ENCODE peak calls at places on chromosome 3, in five cellular contexts. E, C, I, R and B are unnamed samples.

GRCh38 chr3:194560047-194560446 is 73.2 kb downstream of the TMEM44 start:
- DNase-seq in I (no peak), C (no peak), R (no peak), E (no peak), B (no peak)

GRCh38 chr3:178485756-178486155 is 50.5 kb upstream of the KCNMB2 start:
- DNase-seq in I (no peak), E (no peak), R (no peak), C (no peak), B (no peak)

GRCh38 chr3:64445318-64446300 is 220.3 kb upstream of the PRICKLE2 start:
- DNase-seq in R (no peak), I (no peak), C (no peak), E (peak; percentile 39), B (no peak)

GRCh38 chr3:73100734-73101550 is 39.5 kb downstream of the EBLN2 start:
- DNase-seq in C (peak; percentile 56), R (peak; percentile 89), E (peak; percentile 94), I (peak; percentile 65), B (peak; percentile 59)

GRCh38 chr3:32018723-32019564 is 37.4 kb downstream of the ZNF860 start:
- DNase-seq in R (no peak), E (no peak), C (peak; percentile 36), I (no peak), B (no peak)

GRCh38 chr3:150725548-150725947 is 21.8 kb upstream of the ERICH6 start:
- DNase-seq in C (no peak), E (no peak), I (no peak), R (no peak), B (no peak)

GRCh38 chr3:51777985-51778384 is 1.1 kb downstream of the IQCF6 start:
- DNase-seq in E (peak; percentile 72), I (peak; percentile 30), R (no peak), C (no peak), B (no peak)

GRCh38 chr3:30984855-30985793 is 90.7 kb upstream of the GADL1 start:
- DNase-seq in C (no peak), R (no peak), I (no peak), E (no peak), B (no peak)

GRCh38 chr3:178063475-178063874 is 472.8 kb upstream of the KCNMB2 start:
- DNase-seq in R (no peak), E (no peak), I (no peak), C (no peak), B (no peak)

GRCh38 chr3:128274837-128275236 is 121.6 kb downstream of the EEFSEC start:
- DNase-seq in C (no peak), E (no peak), I (no peak), R (no peak), B (no peak)

GRCh38 chr3:118740722-118741290 is 293.8 kb downstream of the IGSF11 start:
- DNase-seq in R (no peak), E (no peak), I (no peak), C (no peak), B (no peak)

GRCh38 chr3:175150812-175151411 is 291.8 kb downstream of the NAALADL2 start:
- DNase-seq in E (no peak), I (no peak), C (no peak), R (no peak), B (no peak)

GRCh38 chr3:42277676-42278075 is 11.7 kb upstream of the CCK start:
- DNase-seq in C (no peak), E (no peak), R (no peak), I (no peak), B (no peak)

GRCh38 chr3:72487078-72487765 is 361.0 kb downstream of the SHQ1 start:
- DNase-seq in E (peak; percentile 90), C (no peak), I (peak; percentile 77), R (no peak), B (no peak)

GRCh38 chr3:193872265-193872753 is 263.6 kb upstream of the HES1 start:
- DNase-seq in R (no peak), I (peak; percentile 32), E (no peak), C (no peak), B (no peak)

GRCh38 chr3:16302082-16302631 is 37.1 kb downstream of the OXNAD1 start:
- DNase-seq in E (no peak), R (no peak), I (no peak), C (no peak), B (no peak)

GRCh38 chr3:58581328-58582091 is 4.3 kb upstream of the FAM107A start:
- DNase-seq in E (no peak), I (no peak), R (no peak), C (no peak), B (no peak)

GRCh38 chr3:55333923-55334322 is 153.2 kb downstream of the WNT5A start:
- DNase-seq in E (no peak), C (no peak), I (no peak), R (no peak), B (no peak)

GRCh38 chr3:72347819-72348319 is 500.4 kb downstream of the SHQ1 start:
- DNase-seq in C (peak; percentile 56), E (peak; percentile 66), R (peak; percentile 39), I (peak; percentile 72), B (peak; percentile 12)

GRCh38 chr3:45486136-45486535 is 97.8 kb downstream of the LARS2 start:
- DNase-seq in I (no peak), C (no peak), R (no peak), E (no peak), B (no peak)

GRCh38 chr3:12990781-12991480 is 82.3 kb downstream of the IQSEC1 start:
- DNase-seq in E (no peak), C (no peak), R (no peak), I (no peak), B (no peak)

DNA sequence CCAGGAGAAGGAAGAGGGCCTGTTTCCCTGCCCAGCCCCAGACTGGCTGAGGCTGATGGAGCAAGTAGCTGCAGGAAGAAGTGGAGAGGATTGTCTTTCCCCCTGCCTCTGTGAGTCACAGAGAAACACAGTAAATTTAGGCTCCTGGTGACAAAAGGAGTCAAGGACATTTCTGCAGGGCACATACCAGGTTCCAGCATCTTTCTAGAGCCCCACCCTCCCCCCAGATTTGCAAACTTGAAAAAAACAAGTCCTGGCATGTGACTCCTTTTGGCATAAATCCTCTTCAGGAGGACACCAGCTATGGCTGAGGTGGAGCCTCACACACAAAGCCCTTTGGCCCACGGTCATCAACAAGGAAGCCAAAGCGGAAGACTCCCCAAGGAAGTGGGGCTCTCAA is 17.7 kb downstream of the PLD1 start:
- DNase-seq in E (peak; percentile 71), C (no peak), R (no peak), I (no peak), B (no peak)
- H3K27ac ChIP-seq in E (peak overlapping the region; percentile 21), C (no peak overlapping the region), R (no peak overlapping the region), I (no peak overlapping the region), B (no peak overlapping the region)

GRCh38 chr3:88058322-88058592 is 548 bp downstream of the CGGBP1 start:
- DNase-seq in E (no peak), C (no peak), R (no peak), I (no peak), B (no peak)
- H3K4me3 ChIP-seq in E (peak overlapping the region; percentile 76), C (peak overlapping the region; percentile 90), R (peak overlapping the region; percentile 65), I (peak overlapping the region; percentile 96), B (peak overlapping the region; percentile 75)

GRCh38 chr3:171286580-171287249 is 173.5 kb downstream of the TNIK start:
- DNase-seq in I (no peak), C (no peak), E (no peak), R (no peak), B (no peak)

GRCh38 chr3:171282041-171282440 is 178.2 kb downstream of the TNIK start:
- DNase-seq in R (no peak), I (no peak), C (no peak), E (peak; percentile 60), B (no peak)

GRCh38 chr3:171285287-171285686 is 174.9 kb downstream of the TNIK start:
- DNase-seq in R (no peak), E (no peak), C (no peak), I (no peak), B (no peak)

GRCh38 chr3:171283248-171284222 is 176.7 kb downstream of the TNIK start:
- DNase-seq in R (no peak), I (no peak), E (no peak), C (no peak), B (no peak)

DNA sequence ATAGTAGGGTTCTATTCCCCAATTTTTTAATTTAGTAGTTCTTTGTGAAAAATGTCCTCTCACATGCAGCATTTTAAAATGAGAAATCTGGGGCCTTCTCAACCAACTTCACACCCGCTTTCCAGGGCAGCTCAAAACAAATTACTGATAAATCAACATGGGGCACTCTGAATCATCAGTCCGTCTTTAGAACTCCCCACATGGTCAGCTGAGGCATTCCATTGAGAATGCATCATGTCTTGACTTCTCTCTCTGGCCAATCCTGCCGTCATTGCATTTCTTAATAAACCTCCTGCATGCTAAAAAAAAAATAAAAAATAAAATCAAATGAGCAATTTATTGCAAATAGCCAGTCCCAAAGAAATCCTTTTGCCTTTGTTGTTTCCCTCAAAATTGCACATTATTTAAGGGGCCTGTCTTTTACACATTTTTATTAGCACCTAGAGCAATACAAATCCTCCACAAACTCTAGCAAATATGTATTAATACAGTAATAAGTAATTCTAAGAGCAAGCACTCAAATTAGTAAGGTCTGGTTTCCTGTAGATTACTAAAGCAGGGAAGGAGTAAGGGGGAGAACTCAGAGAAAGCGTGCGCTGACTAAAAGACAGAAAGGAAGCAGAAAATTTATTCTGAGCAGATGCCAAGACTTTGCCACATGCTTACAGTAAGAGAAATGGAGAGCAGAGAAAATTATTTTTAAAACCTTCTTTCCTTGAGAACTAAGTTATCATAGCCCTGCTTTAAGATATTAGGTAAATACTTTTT is 175.7 kb downstream of the TNIK start:
- DNase-seq in R (peak; percentile 17), C (no peak), E (peak; percentile 37), I (no peak), B (no peak)
- H3K27ac ChIP-seq in R (peak overlapping the region; percentile 19), C (no peak overlapping the region), E (no peak overlapping the region), I (peak overlapping the region; percentile 90), B (no peak overlapping the region)

GRCh38 chr3:141401095-141401494 is 32.8 kb downstream of the ZBTB38 start:
- DNase-seq in R (no peak), C (no peak), I (no peak), E (no peak), B (no peak)

GRCh38 chr3:141403576-141403975 is 35.3 kb downstream of the ZBTB38 start:
- DNase-seq in E (no peak), R (no peak), I (no peak), C (no peak), B (no peak)

GRCh38 chr3:141399979-141400971 is 32.0 kb downstream of the ZBTB38 start:
- DNase-seq in E (no peak), R (no peak), I (no peak), C (no peak), B (no peak)

GRCh38 chr3:141402476-141403171 is 34.3 kb downstream of the ZBTB38 start:
- DNase-seq in I (peak; percentile 80), C (peak; percentile 60), E (peak; percentile 82), R (peak; percentile 54), B (peak; percentile 35)

DNA sequence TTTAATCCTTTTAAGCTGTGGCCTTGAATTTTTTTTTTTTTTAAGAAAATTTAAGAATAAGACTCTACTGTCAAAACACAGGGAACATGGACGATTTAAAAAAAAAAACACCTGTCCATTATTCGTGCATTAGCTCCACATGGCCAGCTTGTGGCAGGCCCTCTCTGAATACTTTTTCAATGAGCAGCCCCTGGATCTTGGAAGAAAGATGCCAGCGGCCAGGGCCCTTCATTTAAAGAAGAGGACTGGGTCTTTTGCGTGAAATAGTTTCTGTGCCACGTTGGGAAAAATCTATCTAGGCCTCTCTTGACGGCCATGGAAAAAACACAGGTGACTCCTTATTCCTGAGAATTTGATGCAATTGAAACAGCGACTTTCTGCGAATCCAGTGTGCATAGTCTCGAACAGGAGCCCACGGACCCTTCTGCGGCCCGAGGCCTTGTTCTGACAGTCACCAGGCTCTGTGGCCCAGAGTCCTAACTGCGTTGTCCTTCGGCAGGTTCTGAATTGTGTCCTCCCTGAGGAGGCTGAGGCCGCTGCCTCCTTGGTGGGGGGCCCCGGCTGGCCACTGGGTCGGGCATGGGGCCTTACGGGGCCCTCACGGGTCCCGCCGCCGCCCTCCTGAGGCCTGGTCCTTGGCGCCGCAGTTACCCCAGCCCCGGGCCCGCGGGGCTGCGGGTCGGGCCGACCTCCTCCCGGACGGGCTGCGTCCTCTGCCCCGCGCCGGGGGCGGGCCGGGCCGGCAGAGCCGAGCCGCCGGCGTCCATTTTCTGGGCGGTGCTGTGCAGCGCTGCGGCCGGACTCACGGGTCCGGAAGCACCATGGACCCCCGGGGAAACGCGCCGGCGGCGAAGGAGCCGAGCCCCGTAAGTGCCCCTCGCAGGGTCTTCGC is 33.5 kb downstream of the ZBTB38 start:
- DNase-seq in C (peak; percentile 62), E (no peak), R (no peak), I (peak; percentile 58), B (peak; percentile 7)
- H3K4me3 ChIP-seq in C (peak overlapping the region; percentile 68), E (no peak overlapping the region), R (peak overlapping the region; percentile 90), I (peak overlapping the region; percentile 84), B (peak overlapping the region; percentile 87)